ENCODE peak calls at places on chromosomes 5 and 9, in five cellular contexts. B, H, C, F and S are unnamed samples.

GRCh38 chr9:97385626-97386264 is 26.2 kb upstream of the TDRD7 start:
- DNase-seq in C (no peak), H (no peak), B (no peak), F (no peak), S (no peak)

GRCh38 chr9:99749641-99750040 is 72.0 kb upstream of the NR4A3 start:
- DNase-seq in H (no peak), B (no peak), F (no peak), C (no peak), S (no peak)

GRCh38 chr5:76849767-76850291 is at the start of gene S100Z:
- DNase-seq in F (no peak), C (peak; percentile 64), B (no peak), H (peak; percentile 20), S (no peak)

GRCh38 chr9:34375901-34376595 is 650 bp downstream of the MYORG start:
- DNase-seq in F (peak; percentile 70), B (no peak), C (no peak), H (peak; percentile 18), S (no peak)

GRCh38 chr9:27362447-27363210 is 65.7 kb upstream of the EQTN start:
- DNase-seq in B (no peak), C (no peak), H (no peak), F (no peak), S (no peak)

GRCh38 chr9:38359689-38360385 is 32.7 kb upstream of the ALDH1B1 start:
- DNase-seq in F (no peak), C (no peak), H (peak; percentile 10), B (no peak), S (no peak)

GRCh38 chr5:78777901-78778300 is 129.3 kb upstream of the LHFPL2 start:
- DNase-seq in H (no peak), B (no peak), F (no peak), C (no peak), S (no peak)

GRCh38 chr5:42840279-42840678 is 28.6 kb upstream of the SELENOP start:
- DNase-seq in C (peak; percentile 42), H (peak; percentile 93), B (peak; percentile 72), F (no peak), S (peak; percentile 12)

GRCh38 chr9:114437401-114437893 is 49.7 kb upstream of the AKNA start:
- DNase-seq in C (no peak), F (no peak), H (no peak), B (no peak), S (no peak)

GRCh38 chr5:34687269-34688011 is 31.3 kb downstream of the RAI14 start:
- DNase-seq in B (no peak), H (peak; percentile 91), F (no peak), C (no peak), S (no peak)

GRCh38 chr9:107481035-107481434 is 8.5 kb downstream of the KLF4 start:
- DNase-seq in C (no peak), H (no peak), B (no peak), F (no peak), S (no peak)

GRCh38 chr9:109906766-109907382 is 126.9 kb downstream of the PALM2AKAP2 start:
- DNase-seq in C (no peak), H (peak; percentile 54), B (peak; percentile 54), F (no peak), S (no peak)

GRCh38 chr5:160438316-160439204 is 16.9 kb downstream of the PTTG1 start:
- DNase-seq in F (no peak), B (peak; percentile 49), H (peak; percentile 80), C (peak; percentile 60), S (no peak)

GRCh38 chr5:181120311-181120710 is 10.7 kb downstream of the OR2V1 start:
- DNase-seq in C (no peak), F (no peak), B (peak; percentile 59), H (no peak), S (no peak)

GRCh38 chr5:179980767-179981166 is 73.1 kb upstream of the TBC1D9B start:
- DNase-seq in C (no peak), F (no peak), B (no peak), H (no peak), S (no peak)

GRCh38 chr9:85647571-85647970 is 94.2 kb downstream of the AGTPBP1 start:
- DNase-seq in H (no peak), F (no peak), B (no peak), C (no peak), S (no peak)

GRCh38 chr5:5278201-5278814 is 138.2 kb downstream of the ADAMTS16 start:
- DNase-seq in C (no peak), F (no peak), H (no peak), B (no peak), S (no peak)

GRCh38 chr9:69549310-69550202 is 122.6 kb downstream of the APBA1 start:
- DNase-seq in C (peak; percentile 10), B (peak; percentile 30), F (no peak), H (peak; percentile 64), S (no peak)

GRCh38 chr9:115117999-115118470 is at the start of gene TNC:
- DNase-seq in F (peak; percentile 77), C (no peak), H (peak; percentile 85), B (peak; percentile 93), S (peak; percentile 84)

GRCh38 chr5:94268226-94268625 is 350.2 kb downstream of the KIAA0825 start:
- DNase-seq in F (no peak), B (no peak), H (no peak), C (no peak), S (no peak)

GRCh38 chr9:127974769-127975261 is 6.0 kb downstream of the EEIG1 start:
- DNase-seq in C (no peak), F (no peak), H (no peak), B (no peak), S (no peak)

GRCh38 chr9:20683351-20684034 is 566 bp upstream of the FOCAD start:
- DNase-seq in B (peak; percentile 86), C (peak; percentile 45), H (peak; percentile 89), F (peak; percentile 93), S (no peak)

GRCh38 chr9:86636614-86637013 is 282.4 kb upstream of the TUT7 start:
- DNase-seq in C (no peak), F (no peak), B (no peak), H (no peak), S (no peak)

GRCh38 chr9:86707932-86708510 is 239.3 kb downstream of the GAS1 start:
- DNase-seq in F (no peak), B (no peak), C (no peak), H (no peak), S (no peak)

GRCh38 chr5:13536921-13537320 is 407.6 kb downstream of the DNAH5 start:
- DNase-seq in F (no peak), B (no peak), C (no peak), H (no peak), S (no peak)

DNA sequence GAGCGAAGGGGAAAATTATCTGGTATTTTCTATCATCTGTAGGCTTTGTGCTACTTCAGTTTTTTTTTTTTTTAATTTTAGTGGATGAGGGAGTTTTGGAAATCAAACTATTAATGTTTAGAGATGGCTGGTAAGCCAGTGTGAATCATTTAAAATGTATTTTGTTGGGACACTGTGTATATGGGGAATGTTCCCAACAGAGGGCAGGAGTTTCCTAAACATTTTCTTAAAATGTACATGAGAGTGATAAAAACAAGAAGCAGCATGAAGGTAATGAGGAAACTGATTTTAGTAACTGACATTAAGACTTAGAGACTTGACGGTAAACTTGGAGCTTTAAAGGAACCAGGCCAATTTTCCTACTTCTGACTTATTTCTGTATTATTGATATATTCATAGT is 68.2 kb upstream of the ITGA2 start:
- DNase-seq in H (peak; percentile 53), C (no peak), F (no peak), B (peak; percentile 32), S (no peak)
- TF ChIP-seq CTCF in H (peak; percentile 20), C (no peak), F (no peak), B (no peak), S (no peak)

DNA sequence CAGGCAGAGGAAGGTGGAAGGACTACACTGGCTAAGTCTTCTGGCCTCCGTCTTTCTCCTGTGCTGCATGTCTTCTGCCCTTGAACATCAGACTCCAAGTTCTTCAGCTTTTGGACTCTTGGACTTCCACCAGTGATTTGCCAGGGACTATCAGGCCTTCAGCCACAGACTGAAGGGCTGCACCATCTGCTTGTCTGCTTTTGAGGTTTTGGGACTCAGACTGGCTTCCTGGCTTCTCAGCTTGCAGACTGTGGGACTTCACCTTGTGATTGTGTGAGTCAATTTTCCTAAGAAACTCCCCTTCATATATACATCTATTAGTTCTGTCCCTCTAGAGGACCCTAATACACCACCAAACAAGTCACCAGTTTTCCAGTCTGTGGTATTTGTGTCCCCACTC is 9.7 kb upstream of the ANKDD1B start:
- DNase-seq in B (no peak), F (no peak), C (no peak), H (no peak), S (no peak)
- H3K4me3 ChIP-seq in B (no peak overlapping the region), F (no peak overlapping the region), C (no peak overlapping the region), H (no peak overlapping the region), S (no peak overlapping the region)

DNA sequence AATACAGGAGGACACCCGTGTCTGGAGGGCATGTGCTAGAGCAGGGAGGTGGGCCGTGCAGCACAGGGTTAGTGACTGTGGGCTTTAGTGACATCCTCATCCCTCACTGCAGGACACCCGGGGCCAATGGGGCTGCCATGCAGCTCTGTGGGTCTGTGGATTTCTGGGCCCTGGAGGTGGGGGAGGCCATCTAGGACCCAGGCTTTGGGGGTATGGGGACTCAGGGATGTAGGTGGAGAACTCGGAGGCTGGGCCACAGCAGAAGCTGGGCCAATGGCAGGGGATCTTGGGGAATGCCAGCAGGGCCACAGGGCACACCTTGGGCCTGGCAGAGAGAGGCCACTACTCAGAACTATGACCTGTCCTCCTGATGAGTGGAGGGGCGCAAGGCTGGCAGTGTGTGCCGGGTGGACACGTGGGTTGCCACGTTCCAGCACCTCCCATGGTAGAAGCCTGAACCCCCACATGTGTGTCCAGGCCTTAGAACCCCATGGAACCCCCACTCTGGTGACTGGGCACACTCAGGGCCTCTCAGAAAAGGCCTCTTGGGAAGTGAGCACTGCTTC is 23.2 kb downstream of the ZDHHC11B start:
- DNase-seq in C (no peak), H (no peak), B (no peak), F (no peak), S (no peak)
- TF ChIP-seq CTCF in C (no peak), H (no peak), B (no peak), F (no peak), S (no peak)

GRCh38 chr9:71766663-71767062 is 1.6 kb downstream of the CEMIP2 start:
- DNase-seq in B (no peak), H (no peak), F (no peak), C (no peak), S (no peak)
- H3K4me3 ChIP-seq in B (peak overlapping the region; percentile 96), H (peak overlapping the region; percentile 60), F (peak overlapping the region; percentile 74), C (no peak overlapping the region), S (peak overlapping the region; percentile 92)

GRCh38 chr5:112491257-112491656 is 72.2 kb upstream of the EPB41L4A start:
- DNase-seq in C (no peak), B (no peak), F (no peak), H (no peak), S (no peak)

DNA sequence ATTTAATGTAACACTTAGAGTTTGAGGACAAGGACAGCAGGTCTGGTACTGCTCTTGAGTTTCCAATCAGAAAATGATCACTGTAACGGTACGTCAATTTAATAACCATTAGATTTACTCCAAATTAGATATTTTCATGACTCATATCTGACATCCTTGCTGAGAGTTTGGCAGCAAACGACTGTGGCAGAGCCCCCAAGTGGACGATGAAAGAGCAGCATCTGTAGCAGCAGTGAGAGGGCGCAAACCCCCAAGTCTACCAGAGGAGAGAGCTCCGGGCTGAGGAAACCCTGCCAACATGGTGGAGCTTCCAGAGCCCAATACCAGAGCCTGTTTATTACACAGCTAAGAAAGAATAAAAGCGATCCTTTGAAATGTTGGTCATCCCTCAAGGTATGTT is 73.2 kb upstream of the EPB41L4A start:
- DNase-seq in H (peak; percentile 72), F (peak; percentile 70), C (peak; percentile 1), B (peak; percentile 26), S (peak; percentile 15)
- TF ChIP-seq CTCF in H (peak; percentile 86), F (no peak), C (peak; percentile 15), B (peak; percentile 48), S (peak; percentile 53)